ENCODE peak calls at places on chromosome 13, in five cellular contexts. One of them, this sample, is unnamed.
A peak's percentile ranks its signal among the peaks of the same experiment; 100 is the strongest.

GRCh38 chr13:27336005-27336673 is 65.5 kb downstream of the RASL11A start:
- DNase-seq in activated T-cell treated with anti-CD3 and anti-CD28 coated beads for 1 hour: no peak
- DNase-seq in endothelial cell: no peak
- DNase-seq in nucleus accumbens: no peak
- DNase-seq in HuH-7.5: no peak
- DNase-seq in this sample: no peak

GRCh38 chr13:47798906-47799305 is 202.2 kb downstream of the SUCLA2 start:
- DNase-seq in endothelial cell: no peak
- DNase-seq in HuH-7.5: no peak
- DNase-seq in activated T-cell treated with anti-CD3 and anti-CD28 coated beads for 1 hour: no peak
- DNase-seq in nucleus accumbens: no peak
- DNase-seq in this sample: no peak

GRCh38 chr13:100459747-100460146 is 128.8 kb downstream of the GGACT start:
- DNase-seq in HuH-7.5: no peak
- DNase-seq in activated T-cell treated with anti-CD3 and anti-CD28 coated beads for 1 hour: no peak
- DNase-seq in nucleus accumbens: no peak
- DNase-seq in endothelial cell: no peak
- DNase-seq in this sample: no peak

GRCh38 chr13:41213316-41213715 is 18.9 kb upstream of the KBTBD7 start:
- DNase-seq in HuH-7.5: no peak
- DNase-seq in activated T-cell treated with anti-CD3 and anti-CD28 coated beads for 1 hour: no peak
- DNase-seq in endothelial cell: no peak
- DNase-seq in nucleus accumbens: no peak
- DNase-seq in this sample: no peak

GRCh38 chr13:93318538-93318937 is 91.9 kb downstream of the GPC6 start:
- DNase-seq in nucleus accumbens: no peak
- DNase-seq in endothelial cell: peak; percentile 6
- DNase-seq in HuH-7.5: no peak
- DNase-seq in activated T-cell treated with anti-CD3 and anti-CD28 coated beads for 1 hour: no peak
- DNase-seq in this sample: no peak

GRCh38 chr13:61094865-61095264 is 320.8 kb downstream of the PCDH20 start:
- DNase-seq in nucleus accumbens: no peak
- DNase-seq in HuH-7.5: no peak
- DNase-seq in activated T-cell treated with anti-CD3 and anti-CD28 coated beads for 1 hour: no peak
- DNase-seq in endothelial cell: no peak
- DNase-seq in this sample: no peak

GRCh38 chr13:113813070-113813748 is 50.7 kb downstream of the GAS6 start:
- DNase-seq in endothelial cell: no peak
- DNase-seq in nucleus accumbens: no peak
- DNase-seq in HuH-7.5: no peak
- DNase-seq in activated T-cell treated with anti-CD3 and anti-CD28 coated beads for 1 hour: no peak
- DNase-seq in this sample: no peak

GRCh38 chr13:32476021-32476731 is 48.2 kb upstream of the N4BP2L1 start:
- DNase-seq in activated T-cell treated with anti-CD3 and anti-CD28 coated beads for 1 hour: no peak
- DNase-seq in endothelial cell: no peak
- DNase-seq in HuH-7.5: no peak
- DNase-seq in nucleus accumbens: no peak
- DNase-seq in this sample: no peak

GRCh38 chr13:48214519-48215121 is 18.4 kb upstream of the ITM2B start:
- DNase-seq in endothelial cell: no peak
- DNase-seq in HuH-7.5: no peak
- DNase-seq in nucleus accumbens: no peak
- DNase-seq in activated T-cell treated with anti-CD3 and anti-CD28 coated beads for 1 hour: no peak
- DNase-seq in this sample: no peak

GRCh38 chr13:54356209-54356608 is 1327.6 kb downstream of the OLFM4 start:
- DNase-seq in endothelial cell: no peak
- DNase-seq in nucleus accumbens: no peak
- DNase-seq in HuH-7.5: no peak
- DNase-seq in activated T-cell treated with anti-CD3 and anti-CD28 coated beads for 1 hour: no peak
- DNase-seq in this sample: no peak

GRCh38 chr13:44303681-44304432 is 69.8 kb upstream of the SERP2 start:
- DNase-seq in activated T-cell treated with anti-CD3 and anti-CD28 coated beads for 1 hour: no peak
- DNase-seq in nucleus accumbens: no peak
- DNase-seq in HuH-7.5: no peak
- DNase-seq in endothelial cell: no peak
- DNase-seq in this sample: no peak

GRCh38 chr13:21341637-21342422 is 117.3 kb downstream of the ZDHHC20 start:
- DNase-seq in endothelial cell: no peak
- DNase-seq in nucleus accumbens: no peak
- DNase-seq in activated T-cell treated with anti-CD3 and anti-CD28 coated beads for 1 hour: no peak
- DNase-seq in HuH-7.5: no peak
- DNase-seq in this sample: no peak

GRCh38 chr13:20301391-20302071 is 69.4 kb upstream of the GJB6 start:
- DNase-seq in nucleus accumbens: no peak
- DNase-seq in HuH-7.5: no peak
- DNase-seq in endothelial cell: peak; percentile 23
- DNase-seq in activated T-cell treated with anti-CD3 and anti-CD28 coated beads for 1 hour: no peak
- DNase-seq in this sample: peak; percentile 20

GRCh38 chr13:95477187-95477586 is 75.3 kb upstream of the CLDN10 start:
- DNase-seq in HuH-7.5: no peak
- DNase-seq in endothelial cell: no peak
- DNase-seq in activated T-cell treated with anti-CD3 and anti-CD28 coated beads for 1 hour: no peak
- DNase-seq in nucleus accumbens: no peak
- DNase-seq in this sample: no peak

GRCh38 chr13:21297452-21297851 is 121.0 kb downstream of the MRPL57 start:
- DNase-seq in HuH-7.5: no peak
- DNase-seq in nucleus accumbens: no peak
- DNase-seq in activated T-cell treated with anti-CD3 and anti-CD28 coated beads for 1 hour: no peak
- DNase-seq in endothelial cell: no peak
- DNase-seq in this sample: no peak

GRCh38 chr13:80217614-80218456 is 123.1 kb downstream of the SPRY2 start:
- DNase-seq in activated T-cell treated with anti-CD3 and anti-CD28 coated beads for 1 hour: no peak
- DNase-seq in HuH-7.5: no peak
- DNase-seq in nucleus accumbens: no peak
- DNase-seq in endothelial cell: no peak
- DNase-seq in this sample: no peak

GRCh38 chr13:34246511-34246910 is 428.6 kb downstream of the RFC3 start:
- DNase-seq in HuH-7.5: no peak
- DNase-seq in nucleus accumbens: no peak
- DNase-seq in endothelial cell: no peak
- DNase-seq in activated T-cell treated with anti-CD3 and anti-CD28 coated beads for 1 hour: no peak
- DNase-seq in this sample: no peak

GRCh38 chr13:70995338-70995737 is 871.7 kb downstream of the DACH1 start:
- DNase-seq in endothelial cell: no peak
- DNase-seq in nucleus accumbens: no peak
- DNase-seq in HuH-7.5: no peak
- DNase-seq in activated T-cell treated with anti-CD3 and anti-CD28 coated beads for 1 hour: no peak
- DNase-seq in this sample: no peak

GRCh38 chr13:84479656-84480055 is 597.4 kb upstream of the SLITRK1 start:
- DNase-seq in nucleus accumbens: no peak
- DNase-seq in activated T-cell treated with anti-CD3 and anti-CD28 coated beads for 1 hour: no peak
- DNase-seq in HuH-7.5: no peak
- DNase-seq in endothelial cell: no peak
- DNase-seq in this sample: no peak

GRCh38 chr13:43373400-43373799 is 350.0 kb downstream of the DNAJC15 start:
- DNase-seq in activated T-cell treated with anti-CD3 and anti-CD28 coated beads for 1 hour: no peak
- DNase-seq in HuH-7.5: no peak
- DNase-seq in nucleus accumbens: no peak
- DNase-seq in endothelial cell: no peak
- DNase-seq in this sample: no peak

GRCh38 chr13:75636339-75637095 is 387 bp downstream of the LMO7 start:
- DNase-seq in endothelial cell: peak; percentile 39
- DNase-seq in nucleus accumbens: no peak
- DNase-seq in activated T-cell treated with anti-CD3 and anti-CD28 coated beads for 1 hour: peak; percentile 5
- DNase-seq in HuH-7.5: peak; percentile 44
- DNase-seq in this sample: peak; percentile 40

GRCh38 chr13:38415233-38415632 is 65.6 kb downstream of the UFM1 start:
- DNase-seq in activated T-cell treated with anti-CD3 and anti-CD28 coated beads for 1 hour: no peak
- DNase-seq in nucleus accumbens: no peak
- DNase-seq in HuH-7.5: no peak
- DNase-seq in endothelial cell: no peak
- DNase-seq in this sample: no peak

GRCh38 chr13:99566125-99567083 is 65.1 kb downstream of the TM9SF2 start:
- DNase-seq in nucleus accumbens: no peak
- DNase-seq in activated T-cell treated with anti-CD3 and anti-CD28 coated beads for 1 hour: no peak
- DNase-seq in HuH-7.5: no peak
- DNase-seq in endothelial cell: no peak
- DNase-seq in this sample: no peak

GRCh38 chr13:54953786-54954185 is 1925.2 kb downstream of the OLFM4 start:
- DNase-seq in activated T-cell treated with anti-CD3 and anti-CD28 coated beads for 1 hour: no peak
- DNase-seq in endothelial cell: no peak
- DNase-seq in nucleus accumbens: no peak
- DNase-seq in HuH-7.5: no peak
- DNase-seq in this sample: no peak

GRCh38 chr13:113211774-113212173 is 2.4 kb downstream of the CUL4A start:
- DNase-seq in activated T-cell treated with anti-CD3 and anti-CD28 coated beads for 1 hour: no peak
- DNase-seq in nucleus accumbens: no peak
- DNase-seq in endothelial cell: peak; percentile 46
- DNase-seq in HuH-7.5: no peak
- DNase-seq in this sample: no peak

GRCh38 chr13:73325351-73326214 is 266.8 kb downstream of the KLF5 start:
- DNase-seq in endothelial cell: no peak
- DNase-seq in activated T-cell treated with anti-CD3 and anti-CD28 coated beads for 1 hour: no peak
- DNase-seq in HuH-7.5: no peak
- DNase-seq in nucleus accumbens: no peak
- DNase-seq in this sample: no peak

GRCh38 chr13:111361046-111361872 is 40.8 kb downstream of the TEX29 start:
- DNase-seq in endothelial cell: no peak
- DNase-seq in activated T-cell treated with anti-CD3 and anti-CD28 coated beads for 1 hour: no peak
- DNase-seq in nucleus accumbens: no peak
- DNase-seq in HuH-7.5: no peak
- DNase-seq in this sample: no peak

GRCh38 chr13:111177081-111177711 is 62.1 kb downstream of the ARHGEF7 start:
- DNase-seq in HuH-7.5: no peak
- DNase-seq in endothelial cell: no peak
- DNase-seq in activated T-cell treated with anti-CD3 and anti-CD28 coated beads for 1 hour: peak; percentile 20
- DNase-seq in nucleus accumbens: peak; percentile 54
- DNase-seq in this sample: peak; percentile 35

GRCh38 chr13:97284558-97284957 is 62.4 kb downstream of the MBNL2 start:
- DNase-seq in endothelial cell: no peak
- DNase-seq in HuH-7.5: no peak
- DNase-seq in activated T-cell treated with anti-CD3 and anti-CD28 coated beads for 1 hour: no peak
- DNase-seq in nucleus accumbens: no peak
- DNase-seq in this sample: no peak

GRCh38 chr13:81498969-81499368 is 1158.0 kb upstream of the SPRY2 start:
- DNase-seq in endothelial cell: no peak
- DNase-seq in nucleus accumbens: no peak
- DNase-seq in HuH-7.5: no peak
- DNase-seq in activated T-cell treated with anti-CD3 and anti-CD28 coated beads for 1 hour: no peak
- DNase-seq in this sample: no peak

GRCh38 chr13:35675651-35676050 is 199.2 kb upstream of the MAB21L1 start:
- DNase-seq in HuH-7.5: no peak
- DNase-seq in activated T-cell treated with anti-CD3 and anti-CD28 coated beads for 1 hour: no peak
- DNase-seq in endothelial cell: no peak
- DNase-seq in nucleus accumbens: no peak
- DNase-seq in this sample: no peak

GRCh38 chr13:112953591-112954487 is 15.2 kb upstream of the MCF2L start:
- DNase-seq in endothelial cell: no peak
- DNase-seq in activated T-cell treated with anti-CD3 and anti-CD28 coated beads for 1 hour: no peak
- DNase-seq in HuH-7.5: no peak
- DNase-seq in nucleus accumbens: no peak
- DNase-seq in this sample: no peak

GRCh38 chr13:25249001-25249543 is 38.2 kb downstream of the MTMR6 start:
- DNase-seq in nucleus accumbens: peak; percentile 42
- DNase-seq in activated T-cell treated with anti-CD3 and anti-CD28 coated beads for 1 hour: no peak
- DNase-seq in endothelial cell: no peak
- DNase-seq in HuH-7.5: peak; percentile 15
- DNase-seq in this sample: peak; percentile 22

GRCh38 chr13:20482275-20482761 is 43.3 kb downstream of the CRYL1 start:
- DNase-seq in nucleus accumbens: no peak
- DNase-seq in HuH-7.5: no peak
- DNase-seq in activated T-cell treated with anti-CD3 and anti-CD28 coated beads for 1 hour: no peak
- DNase-seq in endothelial cell: no peak
- DNase-seq in this sample: no peak

This sample was measured in frontal cortex.